ENCODE peak calls at places on chromosomes 5 and 9, in seven cellular contexts. One of them, this sample, is unnamed.
A peak's percentile ranks its signal among the peaks of the same experiment; 100 is the strongest.

GRCh38 chr9:93303258-93303771 is 119.4 kb downstream of the WNK2 start:
- DNase-seq in osteoblast: peak; percentile 46
- DNase-seq in A549: no peak
- DNase-seq in OCI-LY7: no peak
- DNase-seq in mesendoderm: no peak
- DNase-seq in IMR-90: no peak
- DNase-seq in PC-3: no peak
- DNase-seq in this sample: no peak

GRCh38 chr5:73370620-73371583 is 77.7 kb downstream of the FOXD1 start:
- DNase-seq in mesendoderm: peak; percentile 91
- DNase-seq in A549: peak; percentile 87
- DNase-seq in IMR-90: peak; percentile 98
- DNase-seq in OCI-LY7: no peak
- DNase-seq in osteoblast: peak; percentile 87
- DNase-seq in PC-3: peak; percentile 95
- DNase-seq in this sample: no peak

GRCh38 chr9:13485068-13485596 is 205.6 kb upstream of the MPDZ start:
- DNase-seq in A549: peak; percentile 2
- DNase-seq in IMR-90: peak; percentile 31
- DNase-seq in mesendoderm: no peak
- DNase-seq in OCI-LY7: no peak
- DNase-seq in PC-3: peak; percentile 70
- DNase-seq in osteoblast: peak; percentile 51
- DNase-seq in this sample: no peak

GRCh38 chr5:157464518-157465171 is 4.6 kb downstream of the NIPAL4 start:
- DNase-seq in IMR-90: peak; percentile 90
- DNase-seq in A549: peak; percentile 80
- DNase-seq in OCI-LY7: no peak
- DNase-seq in PC-3: peak; percentile 97
- DNase-seq in osteoblast: peak; percentile 86
- DNase-seq in mesendoderm: peak; percentile 91
- DNase-seq in this sample: no peak

GRCh38 chr5:151670953-151671636 is 15.6 kb downstream of the SPARC start:
- DNase-seq in A549: no peak
- DNase-seq in PC-3: peak; percentile 51
- DNase-seq in OCI-LY7: no peak
- DNase-seq in mesendoderm: no peak
- DNase-seq in osteoblast: no peak
- DNase-seq in IMR-90: peak; percentile 61
- DNase-seq in this sample: no peak

GRCh38 chr9:77935974-77936373 is 95.6 kb downstream of the GNAQ start:
- DNase-seq in A549: no peak
- DNase-seq in IMR-90: no peak
- DNase-seq in OCI-LY7: peak; percentile 59
- DNase-seq in osteoblast: no peak
- DNase-seq in mesendoderm: no peak
- DNase-seq in PC-3: no peak
- DNase-seq in this sample: no peak

GRCh38 chr5:33321026-33321425 is 119.7 kb upstream of the TARS1 start:
- DNase-seq in mesendoderm: no peak
- DNase-seq in A549: peak; percentile 23
- DNase-seq in PC-3: peak; percentile 88
- DNase-seq in osteoblast: peak; percentile 65
- DNase-seq in OCI-LY7: no peak
- DNase-seq in IMR-90: peak; percentile 98
- DNase-seq in this sample: no peak

GRCh38 chr5:141518616-141519015 is 29.7 kb downstream of the PCDHGC5 start:
- DNase-seq in mesendoderm: no peak
- DNase-seq in A549: no peak
- DNase-seq in OCI-LY7: no peak
- DNase-seq in IMR-90: no peak
- DNase-seq in PC-3: no peak
- DNase-seq in osteoblast: no peak
- DNase-seq in this sample: no peak

GRCh38 chr9:99057665-99058625 is 47.0 kb upstream of the TGFBR1 start:
- DNase-seq in A549: no peak
- DNase-seq in mesendoderm: peak; percentile 36
- DNase-seq in osteoblast: no peak
- DNase-seq in OCI-LY7: peak; percentile 83
- DNase-seq in IMR-90: peak; percentile 81
- DNase-seq in PC-3: peak; percentile 52
- DNase-seq in this sample: no peak

GRCh38 chr5:159341914-159342313 is 11.6 kb upstream of the IL12B start:
- DNase-seq in mesendoderm: no peak
- DNase-seq in osteoblast: peak; percentile 68
- DNase-seq in A549: peak; percentile 76
- DNase-seq in OCI-LY7: no peak
- DNase-seq in IMR-90: peak; percentile 71
- DNase-seq in PC-3: peak; percentile 92
- DNase-seq in this sample: no peak

GRCh38 chr9:76431601-76432000 is 27.4 kb upstream of the GCNT1 start:
- DNase-seq in OCI-LY7: no peak
- DNase-seq in A549: no peak
- DNase-seq in mesendoderm: peak; percentile 84
- DNase-seq in IMR-90: no peak
- DNase-seq in osteoblast: no peak
- DNase-seq in PC-3: no peak
- DNase-seq in this sample: peak; percentile 72

GRCh38 chr9:127873223-127873691 is 4.2 kb downstream of the AK1 start:
- DNase-seq in PC-3: no peak
- DNase-seq in osteoblast: no peak
- DNase-seq in IMR-90: no peak
- DNase-seq in OCI-LY7: no peak
- DNase-seq in mesendoderm: no peak
- DNase-seq in A549: no peak
- DNase-seq in this sample: peak; percentile 48

GRCh38 chr9:33348998-33349397 is 53.4 kb downstream of the AQP7 start:
- DNase-seq in PC-3: no peak
- DNase-seq in A549: no peak
- DNase-seq in OCI-LY7: no peak
- DNase-seq in IMR-90: no peak
- DNase-seq in mesendoderm: no peak
- DNase-seq in osteoblast: no peak
- DNase-seq in this sample: no peak

GRCh38 chr9:86827893-86828292 is 119.4 kb downstream of the GAS1 start:
- DNase-seq in PC-3: no peak
- DNase-seq in mesendoderm: peak; percentile 14
- DNase-seq in osteoblast: no peak
- DNase-seq in IMR-90: no peak
- DNase-seq in OCI-LY7: no peak
- DNase-seq in A549: no peak
- DNase-seq in this sample: no peak
- H3K4me2 ChIP-seq in PC-3: no peak overlapping the region
- H3K4me2 ChIP-seq in mesendoderm: no peak overlapping the region
- H3K4me2 ChIP-seq in osteoblast: no peak overlapping the region
- H3K4me2 ChIP-seq in IMR-90: no peak overlapping the region
- H3K4me2 ChIP-seq in OCI-LY7: no peak overlapping the region
- H3K4me2 ChIP-seq in A549: no peak overlapping the region
- H3K4me2 ChIP-seq in this sample: no peak overlapping the region

DNA sequence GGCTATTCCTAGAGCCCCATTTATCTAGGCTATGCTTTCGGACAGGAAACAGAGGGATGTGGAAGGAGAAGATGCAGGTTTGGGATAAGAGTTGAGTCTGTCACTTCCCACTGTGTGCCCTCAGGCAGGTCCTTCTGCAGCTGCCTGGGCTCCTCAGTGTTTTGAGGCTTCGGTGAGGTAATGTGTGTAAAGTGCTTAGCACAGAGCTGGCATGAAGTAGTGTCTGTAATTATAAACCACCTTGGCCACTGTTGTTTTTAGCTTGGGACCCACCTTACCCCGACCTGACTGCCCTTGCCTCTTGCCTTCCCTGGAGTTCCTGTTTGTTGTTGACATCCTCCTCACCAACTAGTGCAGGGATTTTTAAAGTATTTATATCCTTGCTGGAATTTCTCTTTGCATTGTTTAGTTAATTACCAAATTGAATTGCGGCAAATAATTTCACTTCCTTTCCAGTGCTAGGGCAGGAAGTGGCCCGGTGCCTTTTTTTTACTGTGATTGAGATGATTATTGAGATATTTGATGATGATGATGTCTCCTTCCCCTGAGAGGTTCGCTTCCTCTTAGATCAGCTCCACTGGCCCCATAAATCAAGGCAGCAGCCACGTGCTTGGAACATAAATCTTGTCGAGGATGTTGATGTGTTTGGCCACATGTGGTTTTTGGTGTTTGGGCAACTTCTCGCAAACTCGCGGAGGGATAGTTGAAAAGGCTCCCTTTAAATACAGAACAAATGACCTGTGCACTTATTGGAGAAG is 38.2 kb upstream of the DAB2IP start:
- DNase-seq in osteoblast: no peak
- DNase-seq in OCI-LY7: peak; percentile 31
- DNase-seq in IMR-90: no peak
- DNase-seq in mesendoderm: peak; percentile 73
- DNase-seq in A549: no peak
- DNase-seq in PC-3: no peak
- DNase-seq in this sample: no peak
- H3K4me3 ChIP-seq in osteoblast: no peak overlapping the region
- H3K4me3 ChIP-seq in OCI-LY7: no peak overlapping the region
- H3K4me3 ChIP-seq in IMR-90: no peak overlapping the region
- H3K4me3 ChIP-seq in mesendoderm: no peak overlapping the region
- H3K4me3 ChIP-seq in A549: no peak overlapping the region
- H3K4me3 ChIP-seq in PC-3: no peak overlapping the region
- H3K4me3 ChIP-seq in this sample: no peak overlapping the region

GRCh38 chr9:113682297-113682771 is 193.8 kb upstream of the ZNF618 start:
- DNase-seq in mesendoderm: peak; percentile 90
- DNase-seq in IMR-90: peak; percentile 90
- DNase-seq in PC-3: peak; percentile 81
- DNase-seq in A549: peak; percentile 94
- DNase-seq in OCI-LY7: peak; percentile 45
- DNase-seq in osteoblast: peak; percentile 95
- DNase-seq in this sample: peak; percentile 66
- H3K4me2 ChIP-seq in mesendoderm: no peak overlapping the region
- H3K4me2 ChIP-seq in IMR-90: no peak overlapping the region
- H3K4me2 ChIP-seq in PC-3: peak overlapping the region; percentile 48
- H3K4me2 ChIP-seq in A549: peak overlapping the region; percentile 61
- H3K4me2 ChIP-seq in OCI-LY7: no peak overlapping the region
- H3K4me2 ChIP-seq in osteoblast: peak overlapping the region; percentile 70
- H3K4me2 ChIP-seq in this sample: no peak overlapping the region

DNA sequence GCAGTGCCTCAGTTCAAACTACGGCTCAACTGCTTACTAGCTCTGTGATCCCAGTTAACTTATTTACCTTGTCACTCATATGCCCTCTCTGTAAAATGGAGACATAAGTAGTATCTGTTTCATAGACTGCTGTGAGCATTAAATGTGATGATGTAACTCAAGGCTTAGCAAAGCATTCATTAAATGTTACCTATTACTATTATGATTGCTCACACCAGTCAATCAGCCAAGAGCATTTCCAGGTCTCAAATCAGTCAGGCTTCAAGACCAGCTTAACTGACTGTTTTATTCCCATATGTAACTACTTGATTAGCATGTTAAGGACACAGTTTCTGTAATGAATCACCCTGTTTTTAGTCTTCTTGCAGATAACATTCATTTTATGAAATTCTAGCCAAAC is 413.3 kb downstream of the MLLT3 start:
- DNase-seq in IMR-90: no peak
- DNase-seq in mesendoderm: no peak
- DNase-seq in osteoblast: no peak
- DNase-seq in PC-3: no peak
- DNase-seq in OCI-LY7: no peak
- DNase-seq in A549: no peak
- DNase-seq in this sample: no peak
- H3K4me3 ChIP-seq in IMR-90: no peak overlapping the region
- H3K4me3 ChIP-seq in mesendoderm: no peak overlapping the region
- H3K4me3 ChIP-seq in osteoblast: no peak overlapping the region
- H3K4me3 ChIP-seq in PC-3: no peak overlapping the region
- H3K4me3 ChIP-seq in OCI-LY7: no peak overlapping the region
- H3K4me3 ChIP-seq in A549: no peak overlapping the region
- H3K4me3 ChIP-seq in this sample: no peak overlapping the region